ENCODE peak calls at places on chromosomes 11 and 22, in nine cellular contexts. S, T, R, A, H, X, M, L and D are unnamed samples.

GRCh38 chr22:33006955-33007318 is 51.2 kb downstream of the SYN3 start:
- DNase-seq in M (no peak), R (no peak), X (no peak), A (no peak), T (no peak), S (no peak), H (no peak), L (no peak), D (no peak)

GRCh38 chr11:79431535-79431934 is 9.3 kb downstream of the TENM4 start:
- DNase-seq in L (no peak), X (no peak), H (no peak), R (no peak), S (no peak), M (no peak), T (no peak), A (no peak), D (no peak)

GRCh38 chr11:125933030-125933813 is 12.6 kb upstream of the VSIG10L2 start:
- DNase-seq in M (no peak), H (no peak), T (no peak), L (no peak), X (no peak), A (no peak), R (peak; percentile 10), S (no peak), D (peak; percentile 75)

GRCh38 chr11:100536979-100537378 is 150.1 kb upstream of the ARHGAP42 start:
- DNase-seq in T (no peak), A (no peak), L (no peak), H (no peak), M (no peak), R (no peak), X (no peak), S (no peak), D (no peak)

GRCh38 chr11:134014502-134014901 is 54.4 kb upstream of the JAM3 start:
- DNase-seq in R (no peak), M (no peak), X (no peak), H (no peak), S (no peak), T (no peak), L (peak; percentile 62), A (no peak), D (no peak)

GRCh38 chr11:34468209-34468841 is 29.6 kb downstream of the CAT start:
- DNase-seq in T (no peak), H (peak; percentile 42), M (peak; percentile 18), A (peak; percentile 21), S (no peak), X (peak; percentile 13), R (peak; percentile 33), L (no peak), D (no peak)

GRCh38 chr22:20418211-20418788 is 19.3 kb downstream of the SCARF2 start:
- DNase-seq in L (peak; percentile 84), A (peak; percentile 83), H (peak; percentile 78), R (peak; percentile 84), M (peak; percentile 54), T (no peak), S (peak; percentile 71), X (peak; percentile 79), D (peak; percentile 96)

GRCh38 chr11:2558861-2559526 is 114.2 kb downstream of the KCNQ1 start:
- DNase-seq in R (no peak), H (no peak), L (peak; percentile 12), S (no peak), M (no peak), A (no peak), T (no peak), X (peak; percentile 4), D (no peak)

GRCh38 chr11:88435405-88435804 is 97.9 kb upstream of the CTSC start:
- DNase-seq in A (no peak), R (no peak), L (no peak), S (no peak), T (no peak), H (no peak), M (no peak), X (no peak), D (no peak)

GRCh38 chr11:124467376-124468061 is 22.0 kb upstream of the OR8B8 start:
- DNase-seq in S (no peak), T (no peak), R (no peak), L (no peak), H (no peak), A (no peak), M (no peak), X (no peak), D (peak; percentile 17)

GRCh38 chr22:50262460-50262911 is 1.0 kb upstream of the MAPK12 start:
- DNase-seq in X (no peak), M (no peak), R (no peak), T (no peak), H (peak; percentile 50), A (no peak), L (no peak), S (no peak), D (no peak)

DNA sequence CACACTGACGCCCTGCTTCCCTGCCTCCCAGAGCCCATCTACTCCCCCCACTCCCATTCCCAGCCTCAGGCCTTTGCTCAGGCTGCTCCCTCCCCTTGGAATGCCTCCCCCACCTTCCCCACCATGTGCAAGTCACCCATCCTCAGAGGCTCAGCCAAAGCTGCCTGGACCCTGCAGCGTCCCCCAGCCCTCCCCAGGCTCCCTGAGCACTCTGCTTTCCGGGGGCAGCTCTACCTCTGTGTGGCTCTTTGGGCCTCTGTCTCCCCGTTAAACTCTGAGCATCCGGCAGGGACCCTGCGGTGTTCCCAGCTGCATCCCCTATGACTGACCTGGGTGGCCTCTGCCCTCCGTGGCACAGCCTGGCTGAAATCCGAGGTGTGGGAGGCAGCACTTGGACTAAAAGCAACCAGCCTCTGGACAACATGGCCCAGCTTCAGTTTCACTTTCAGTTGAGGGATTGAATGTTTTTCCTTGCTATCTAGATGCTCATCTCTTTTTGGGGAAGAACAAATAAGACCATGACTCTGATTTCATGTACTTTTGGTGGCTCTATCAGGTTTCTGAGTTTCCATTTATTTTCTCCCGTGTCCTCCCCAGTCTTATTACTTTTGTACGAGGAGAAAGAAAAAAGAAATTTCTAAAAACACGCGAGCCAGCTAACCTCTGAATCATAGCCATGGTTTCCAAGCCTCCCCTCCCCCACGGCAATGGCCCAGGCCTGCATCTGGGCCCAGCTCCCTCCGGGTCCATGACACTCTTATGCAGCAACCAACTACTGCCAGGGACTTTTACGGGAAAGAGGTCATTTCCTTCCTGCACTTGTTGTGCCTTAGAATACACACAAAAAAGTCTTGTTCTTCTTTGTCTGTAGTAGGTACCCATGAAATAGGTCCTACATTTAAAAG is 3.8 kb downstream of the APOL3 start:
- DNase-seq in A (peak; percentile 98), T (peak; percentile 11), L (peak; percentile 92), S (peak; percentile 93), X (peak; percentile 76), H (no peak), M (peak; percentile 67), R (peak; percentile 68), D (peak; percentile 96)
- TF ChIP-seq POLR2A in A (peak; percentile 55), T (no peak), L (no peak), S (peak; percentile 27), X (peak; percentile 27), H (no peak), M (no peak), R (no peak), D (no peak)

GRCh38 chr11:113160652-113161051 is 153.7 kb upstream of the TTC12 start:
- DNase-seq in S (no peak), M (no peak), R (no peak), X (no peak), A (no peak), H (no peak), T (no peak), L (no peak), D (no peak)

GRCh38 chr11:113163291-113164030 is 150.9 kb upstream of the TTC12 start:
- DNase-seq in M (no peak), T (no peak), S (peak; percentile 63), A (no peak), R (no peak), X (no peak), L (no peak), H (no peak), D (no peak)

GRCh38 chr11:113159967-113160621 is 154.3 kb upstream of the TTC12 start:
- DNase-seq in A (no peak), R (no peak), M (no peak), H (no peak), T (no peak), S (no peak), L (peak; percentile 30), X (no peak), D (no peak)

GRCh38 chr11:113161671-113162589 is 152.5 kb upstream of the TTC12 start:
- DNase-seq in H (no peak), T (no peak), S (no peak), M (no peak), X (no peak), A (no peak), R (peak; percentile 40), L (no peak), D (no peak)

DNA sequence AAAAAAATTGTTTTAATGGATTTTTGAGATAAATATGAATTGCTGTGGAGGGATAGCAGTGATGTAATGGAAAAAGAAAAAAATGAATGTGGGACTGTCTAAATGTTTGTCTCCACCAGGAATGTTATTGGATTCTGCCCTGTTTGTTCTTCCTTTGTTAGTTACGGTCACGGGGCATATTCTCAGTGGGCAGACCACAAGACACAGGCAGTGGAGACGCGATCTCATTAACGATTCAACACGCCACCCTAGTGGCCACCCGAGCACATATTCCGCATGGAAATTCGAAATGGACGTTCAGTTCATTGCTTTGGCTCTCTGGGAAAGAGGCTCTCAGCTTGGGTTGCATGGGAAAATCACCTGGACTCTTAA is 151.8 kb upstream of the TTC12 start:
- DNase-seq in X (no peak), H (no peak), L (no peak), S (peak; percentile 23), R (peak; percentile 50), A (no peak), T (no peak), M (no peak), D (no peak)
- TF ChIP-seq CTCF in X (no peak), H (no peak), L (no peak), S (peak; percentile 18), R (no peak), A (no peak), T (no peak), M (no peak), D (no peak)

GRCh38 chr11:78039919-78040671 is 17.0 kb upstream of the KCTD14 start:
- DNase-seq in L (peak; percentile 72), X (peak; percentile 79), R (peak; percentile 72), M (peak; percentile 34), S (peak; percentile 47), H (peak; percentile 63), T (no peak), A (peak; percentile 80), D (peak; percentile 35)
- H3K4me3 ChIP-seq in L (peak overlapping the region; percentile 17), X (peak overlapping the region; percentile 22), R (no peak overlapping the region), M (no peak overlapping the region), S (peak overlapping the region; percentile 11), H (peak overlapping the region; percentile 8), T (peak overlapping the region; percentile 4), A (no peak overlapping the region), D (no peak overlapping the region)

DNA sequence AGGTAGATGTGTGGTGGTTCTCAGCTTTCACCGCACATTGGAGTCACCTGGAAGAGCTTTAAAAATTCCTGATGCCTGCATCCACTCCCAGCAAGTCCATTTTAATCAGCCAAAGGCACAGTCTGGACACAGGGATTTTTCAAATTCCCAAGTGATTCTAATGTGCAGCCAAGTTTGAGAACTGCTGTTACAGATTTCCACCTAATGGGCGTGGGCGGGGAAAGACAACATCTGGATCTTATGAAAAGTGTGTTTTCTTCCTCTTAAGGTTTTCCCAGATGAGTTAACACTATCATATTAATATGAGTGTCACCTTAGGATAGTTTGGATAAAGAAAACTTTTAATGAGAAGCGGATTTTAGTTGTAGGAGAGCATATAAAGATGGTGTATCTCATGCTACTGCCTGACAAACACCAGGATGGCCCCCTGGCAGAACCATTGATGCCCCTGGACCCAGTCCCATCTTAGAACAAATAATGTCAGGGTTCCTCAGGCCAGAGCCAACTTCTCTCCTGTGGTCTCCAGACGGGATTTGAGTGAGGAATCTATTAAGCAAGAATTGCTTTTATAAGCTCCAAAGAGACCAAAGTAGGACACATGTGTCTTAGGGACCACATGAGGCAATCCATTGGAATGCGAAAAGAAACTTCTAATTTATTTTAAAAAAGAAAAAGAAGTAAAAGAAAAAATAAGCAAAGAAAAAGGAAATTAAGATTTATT is 31.9 kb downstream of the POU2AF1 start:
- DNase-seq in M (no peak), X (no peak), T (no peak), R (no peak), S (peak; percentile 55), A (no peak), L (peak; percentile 44), H (no peak), D (peak; percentile 62)
- TF ChIP-seq POLR2A in M (no peak), X (no peak), T (no peak), R (no peak), S (no peak), A (no peak), L (no peak), H (no peak), D (no peak)